ENCODE peak calls at places on chromosome 4, in nine cellular contexts. L is neural crest cell, Z is GM13977, X is PC-9, V is OCI-LY7, N is uterus, F is D721Med, O is A549, E is nephron progenitor cell. S is an unnamed sample.

GRCh38 chr4:1042352-1043025 is 31.1 kb downstream of the FGFRL1 start:
- DNase-seq in L (no peak), Z (no peak), X (no peak), V (no peak), N (no peak), F (no peak), O (no peak), E (peak), S (no peak)

GRCh38 chr4:19947349-19947748 is 304.4 kb upstream of the SLIT2 start:
- DNase-seq in L (no peak), Z (no peak), X (no peak), V (no peak), N (no peak), F (no peak), O (no peak), E (no peak), S (no peak)

GRCh38 chr4:169080970-169081369 is 70.9 kb upstream of the CBR4 start:
- DNase-seq in L (no peak), Z (no peak), X (no peak), V (peak), N (peak), F (no peak), O (no peak), E (no peak), S (no peak)

GRCh38 chr4:183807420-183808101 is 97.5 kb upstream of the STOX2 start:
- DNase-seq in L (no peak), Z (no peak), X (no peak), V (no peak), N (no peak), F (no peak), O (no peak), E (no peak), S (no peak)

GRCh38 chr4:1207157-1207470 is 34.7 kb upstream of the SPON2 start:
- DNase-seq in L (no peak), Z (no peak), X (no peak), V (no peak), N (no peak), F (no peak), O (no peak), E (no peak), S (no peak)

GRCh38 chr4:68535976-68536375 is 40.1 kb downstream of the UGT2B17 start:
- DNase-seq in L (no peak), Z (no peak), X (no peak), V (no peak), N (no peak), F (no peak), O (no peak), E (no peak), S (no peak)

GRCh38 chr4:124322234-124322831 is 390.2 kb downstream of the ANKRD50 start:
- DNase-seq in L (no peak), Z (no peak), X (no peak), V (peak), N (no peak), F (no peak), O (peak), E (no peak), S (peak)

GRCh38 chr4:85291226-85291625 is 183.7 kb upstream of the ARHGAP24 start:
- DNase-seq in L (no peak), Z (no peak), X (no peak), V (no peak), N (no peak), F (no peak), O (no peak), E (no peak), S (no peak)

GRCh38 chr4:85717366-85717765 is 242.4 kb downstream of the ARHGAP24 start:
- DNase-seq in L (no peak), Z (no peak), X (no peak), V (peak), N (no peak), F (no peak), O (no peak), E (no peak), S (no peak)

GRCh38 chr4:55311792-55312490 is 34.1 kb upstream of the SRD5A3 start:
- DNase-seq in L (no peak), Z (no peak), X (no peak), V (no peak), N (no peak), F (no peak), O (no peak), E (no peak), S (no peak)

GRCh38 chr4:145299380-145300076 is 119.1 kb upstream of the OTUD4 start:
- DNase-seq in L (no peak), Z (peak), X (no peak), V (peak), N (no peak), F (no peak), O (no peak), E (no peak), S (peak)

GRCh38 chr4:76690091-76690905 is 207.6 kb downstream of the SOWAHB start:
- DNase-seq in L (no peak), Z (no peak), X (no peak), V (no peak), N (no peak), F (no peak), O (peak), E (peak), S (no peak)

GRCh38 chr4:94507708-94508107 is 56.0 kb downstream of the PDLIM5 start:
- DNase-seq in L (no peak), Z (no peak), X (peak), V (no peak), N (peak), F (no peak), O (peak), E (no peak), S (no peak)

GRCh38 chr4:29081230-29081955 is 1638.8 kb upstream of the PCDH7 start:
- DNase-seq in L (no peak), Z (no peak), X (no peak), V (no peak), N (no peak), F (no peak), O (no peak), E (no peak), S (no peak)

GRCh38 chr4:36316544-36317082 is 35.2 kb downstream of the DTHD1 start:
- DNase-seq in L (no peak), Z (no peak), X (no peak), V (no peak), N (no peak), F (no peak), O (no peak), E (no peak), S (no peak)

GRCh38 chr4:124903995-124904722 is 191.6 kb upstream of the ANKRD50 start:
- DNase-seq in L (no peak), Z (no peak), X (peak), V (no peak), N (no peak), F (no peak), O (peak), E (peak), S (no peak)

GRCh38 chr4:140242357-140243284 is 88.6 kb upstream of the MAML3 start:
- DNase-seq in L (no peak), Z (no peak), X (no peak), V (peak), N (no peak), F (no peak), O (no peak), E (no peak), S (no peak)

GRCh38 chr4:179585761-179586160 is 2143.5 kb upstream of the AGA start:
- DNase-seq in L (no peak), Z (no peak), X (no peak), V (no peak), N (no peak), F (no peak), O (no peak), E (no peak), S (no peak)

GRCh38 chr4:173237152-173237551 is 68.5 kb downstream of the GALNT7 start:
- DNase-seq in L (no peak), Z (no peak), X (peak), V (no peak), N (no peak), F (no peak), O (no peak), E (no peak), S (no peak)

GRCh38 chr4:76984788-76985211 is 35.2 kb downstream of the SEPTIN11 start:
- DNase-seq in L (no peak), Z (no peak), X (no peak), V (no peak), N (peak), F (no peak), O (no peak), E (peak), S (no peak)

GRCh38 chr4:99640676-99641075 is 17.0 kb downstream of the C4orf54 start:
- DNase-seq in L (no peak), Z (no peak), X (no peak), V (no peak), N (no peak), F (no peak), O (no peak), E (no peak), S (no peak)

GRCh38 chr4:78312989-78313753 is 238.4 kb upstream of the ANXA3 start:
- DNase-seq in L (no peak), Z (no peak), X (no peak), V (no peak), N (no peak), F (no peak), O (no peak), E (no peak), S (no peak)

GRCh38 chr4:11483076-11483475 is 54.4 kb upstream of the HS3ST1 start:
- DNase-seq in L (no peak), Z (no peak), X (no peak), V (no peak), N (no peak), F (no peak), O (no peak), E (no peak), S (no peak)

GRCh38 chr4:165301833-165302232 is 25.6 kb upstream of the MSMO1 start:
- DNase-seq in L (no peak), Z (peak), X (no peak), V (no peak), N (no peak), F (no peak), O (no peak), E (no peak), S (peak)

GRCh38 chr4:57055873-57056272 is 54.3 kb downstream of the IGFBP7 start:
- DNase-seq in L (no peak), Z (no peak), X (no peak), V (no peak), N (no peak), F (no peak), O (no peak), E (no peak), S (no peak)

GRCh38 chr4:80900908-80901307 is 129.6 kb upstream of the BMP3 start:
- DNase-seq in L (no peak), Z (no peak), X (no peak), V (no peak), N (no peak), F (no peak), O (no peak), E (no peak), S (no peak)

GRCh38 chr4:29151584-29151983 is 1568.6 kb upstream of the PCDH7 start:
- DNase-seq in L (no peak), Z (no peak), X (no peak), V (no peak), N (no peak), F (no peak), O (no peak), E (no peak), S (no peak)

GRCh38 chr4:48699470-48699869 is 80.6 kb downstream of the FRYL start:
- DNase-seq in L (no peak), Z (no peak), X (peak), V (no peak), N (no peak), F (no peak), O (peak), E (no peak), S (no peak)

GRCh38 chr4:54902261-54902660 is 223.1 kb downstream of the KDR start:
- DNase-seq in L (no peak), Z (no peak), X (peak), V (no peak), N (no peak), F (no peak), O (no peak), E (no peak), S (no peak)

GRCh38 chr4:2256781-2257191 is 5.1 kb downstream of the MXD4 start:
- DNase-seq in L (no peak), Z (no peak), X (no peak), V (no peak), N (peak), F (no peak), O (no peak), E (no peak), S (no peak)

GRCh38 chr4:23163649-23164436 is 471.1 kb downstream of the GBA3 start:
- DNase-seq in L (no peak), Z (no peak), X (peak), V (no peak), N (no peak), F (no peak), O (peak), E (no peak), S (no peak)

GRCh38 chr4:20825493-20825892 is 125.2 kb downstream of the PACRGL start:
- DNase-seq in L (no peak), Z (no peak), X (no peak), V (no peak), N (no peak), F (no peak), O (no peak), E (no peak), S (no peak)

GRCh38 chr4:171956678-171957077 is 143.5 kb downstream of the GALNTL6 start:
- DNase-seq in L (no peak), Z (no peak), X (no peak), V (no peak), N (no peak), F (no peak), O (peak), E (no peak), S (no peak)

GRCh38 chr4:131348258-131348657 is 1800.8 kb upstream of the PCDH10 start:
- DNase-seq in L (no peak), Z (peak), X (no peak), V (no peak), N (no peak), F (no peak), O (no peak), E (no peak), S (peak)

GRCh38 chr4:6107886-6108285 is 89.7 kb upstream of the C4orf50 start:
- DNase-seq in L (no peak), Z (no peak), X (no peak), V (no peak), N (no peak), F (no peak), O (no peak), E (no peak), S (no peak)

GRCh38 chr4:6112606-6113290 is 87.6 kb downstream of the JAKMIP1 start:
- DNase-seq in L (no peak), Z (no peak), X (no peak), V (no peak), N (no peak), F (no peak), O (no peak), E (no peak), S (no peak)

GRCh38 chr4:6110681-6111353 is 89.5 kb downstream of the JAKMIP1 start:
- DNase-seq in L (no peak), Z (no peak), X (no peak), V (no peak), N (no peak), F (no peak), O (no peak), E (no peak), S (no peak)

GRCh38 chr4:6111354-6111930 is 88.9 kb downstream of the JAKMIP1 start:
- DNase-seq in L (no peak), Z (no peak), X (no peak), V (no peak), N (no peak), F (no peak), O (no peak), E (no peak), S (no peak)

GRCh38 chr4:6109842-6110560 is 90.3 kb downstream of the JAKMIP1 start:
- DNase-seq in L (no peak), Z (no peak), X (peak), V (peak), N (no peak), F (no peak), O (peak), E (no peak), S (no peak)
- TF ChIP-seq CTCF in L (peak), Z (peak), X (peak), V (peak), N (no peak), F (no peak), O (no peak), E (peak), S (peak)

GRCh38 chr4:53601251-53601764 is 10.0 kb upstream of the LNX1 start:
- DNase-seq in L (peak), Z (peak), X (peak), V (peak), N (no peak), F (no peak), O (peak), E (peak), S (peak)
- TF ChIP-seq CTCF in L (peak), Z (peak), X (peak), V (peak), N (no peak), F (peak), O (no peak), E (peak), S (peak)

DNA sequence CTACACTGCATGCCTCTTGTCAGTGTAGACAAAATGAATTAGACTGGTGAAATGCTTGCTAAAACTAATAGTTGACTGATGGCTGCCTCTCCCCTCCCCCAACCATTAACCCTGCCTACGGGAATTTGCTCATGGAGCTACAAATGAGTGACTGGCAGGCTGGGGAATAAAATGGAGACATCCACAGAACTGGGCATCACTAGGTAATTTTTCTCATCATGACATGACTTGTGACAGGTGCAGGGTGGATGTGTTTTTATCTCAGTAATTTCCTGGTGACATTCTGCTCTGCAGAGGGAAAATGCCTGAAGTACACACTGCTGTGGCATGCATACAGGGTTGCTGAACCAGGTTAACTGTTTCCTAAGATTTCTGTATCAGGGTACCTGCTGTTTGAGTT is 376.1 kb upstream of the LCORL start:
- DNase-seq in L (no peak), Z (no peak), X (no peak), V (no peak), N (no peak), F (no peak), O (no peak), E (no peak), S (no peak)
- TF ChIP-seq CTCF in L (no peak), Z (no peak), X (no peak), V (no peak), N (no peak), F (no peak), O (no peak), E (no peak), S (no peak)

DNA sequence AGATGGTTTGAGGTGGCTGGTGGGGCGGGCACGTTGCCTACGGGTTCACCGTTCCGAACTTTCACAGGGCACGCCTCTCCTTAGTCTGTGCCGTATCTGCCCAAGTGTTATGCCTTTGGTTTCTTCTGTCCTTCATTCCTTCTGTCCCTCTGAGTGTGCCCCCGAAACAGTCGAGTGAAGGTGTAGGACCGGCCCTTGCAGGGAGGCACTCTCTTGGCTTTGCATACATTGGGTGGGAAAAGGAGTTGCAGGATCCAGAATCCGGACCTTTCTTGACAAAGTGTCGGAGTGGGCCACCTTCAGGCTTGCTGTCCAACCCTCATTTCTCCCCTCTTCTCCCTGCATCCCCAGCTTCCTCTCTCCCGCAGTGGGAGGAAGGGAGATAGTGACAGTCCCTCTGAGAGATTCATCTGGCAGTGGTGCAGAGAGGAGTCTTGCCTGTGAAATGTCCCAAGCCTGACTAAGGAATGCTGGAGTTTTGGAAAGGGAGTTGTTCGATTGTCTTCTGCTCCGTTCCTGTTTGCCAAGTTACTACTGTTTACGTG is 585 bp downstream of the ARFIP1 start:
- DNase-seq in L (no peak), Z (no peak), X (no peak), V (no peak), N (no peak), F (no peak), O (no peak), E (peak), S (no peak)
- TF ChIP-seq CTCF in L (no peak), Z (no peak), X (no peak), V (no peak), N (no peak), F (no peak), O (no peak), E (no peak), S (no peak)

GRCh38 chr4:13599159-13599558 is 28.4 kb downstream of the BOD1L1 start:
- DNase-seq in L (no peak), Z (no peak), X (no peak), V (peak), N (no peak), F (no peak), O (no peak), E (peak), S (no peak)
- TF ChIP-seq CTCF in L (peak), Z (no peak), X (no peak), V (peak), N (no peak), F (peak), O (peak), E (peak), S (no peak)

GRCh38 chr4:107931775-107932321 is 499 bp downstream of the CYP2U1 start:
- DNase-seq in L (no peak), Z (no peak), X (no peak), V (peak), N (peak), F (no peak), O (no peak), E (no peak), S (no peak)
- TF ChIP-seq CTCF in L (no peak), Z (no peak), X (no peak), V (no peak), N (no peak), F (no peak), O (no peak), E (no peak), S (no peak)

GRCh38 chr4:158861766-158862165 is 92.9 kb downstream of the FNIP2 start:
- DNase-seq in L (no peak), Z (no peak), X (no peak), V (no peak), N (no peak), F (no peak), O (no peak), E (no peak), S (no peak)
- TF ChIP-seq CTCF in L (no peak), Z (no peak), X (no peak), V (no peak), N (no peak), F (no peak), O (no peak), E (no peak), S (no peak)

S was measured in GM10248.